ENCODE peak calls at places on chromosome 13, in eight cellular contexts. F is mucosa of descending colon; U is CD8-positive, alpha-beta T cell; Y is fibroblast of lung; W is fibroblast of pulmonary artery; X is choroid plexus epithelial cell; G is cardiac fibroblast; B is neural progenitor cell. Z is an unnamed sample.

GRCh38 chr13:42477588-42478190 is 96.3 kb upstream of the TNFSF11 start:
- DNase-seq in F (no peak), U (no peak), Y (no peak), W (no peak), X (peak; percentile 86), G (peak; percentile 25), B (no peak), Z (no peak)

GRCh38 chr13:113960276-113960948 is 13.5 kb downstream of the C13orf46 start:
- DNase-seq in F (peak; percentile 43), U (no peak), Y (no peak), W (no peak), X (no peak), G (no peak), B (no peak), Z (no peak)

GRCh38 chr13:114019367-114019766 is 45.5 kb upstream of the C13orf46 start:
- DNase-seq in F (no peak), U (peak; percentile 55), Y (no peak), W (no peak), X (no peak), G (no peak), B (peak; percentile 17), Z (no peak)

GRCh38 chr13:47288546-47288945 is 391.7 kb upstream of the HTR2A start:
- DNase-seq in F (no peak), U (no peak), Y (peak; percentile 68), W (no peak), X (no peak), G (no peak), B (no peak), Z (no peak)

GRCh38 chr13:112245959-112246358 is 130.2 kb upstream of the SPACA7 start:
- DNase-seq in F (no peak), U (no peak), Y (no peak), W (no peak), X (no peak), G (no peak), B (no peak), Z (no peak)

GRCh38 chr13:74064805-74065204 is 69.4 kb downstream of the KLF12 start:
- DNase-seq in F (no peak), U (no peak), Y (peak; percentile 26), W (no peak), X (no peak), G (no peak), B (no peak), Z (no peak)

GRCh38 chr13:78632956-78633355 is 26.0 kb downstream of the OBI1 start:
- DNase-seq in F (no peak), U (no peak), Y (peak; percentile 80), W (no peak), X (no peak), G (no peak), B (no peak), Z (no peak)

GRCh38 chr13:112700291-112701060 is 10.6 kb downstream of the ATP11A start:
- DNase-seq in F (no peak), U (no peak), Y (no peak), W (no peak), X (no peak), G (no peak), B (no peak), Z (no peak)

GRCh38 chr13:84446972-84447700 is 564.9 kb upstream of the SLITRK1 start:
- DNase-seq in F (no peak), U (no peak), Y (peak; percentile 14), W (peak; percentile 19), X (peak; percentile 91), G (peak; percentile 3), B (no peak), Z (no peak)

DNA sequence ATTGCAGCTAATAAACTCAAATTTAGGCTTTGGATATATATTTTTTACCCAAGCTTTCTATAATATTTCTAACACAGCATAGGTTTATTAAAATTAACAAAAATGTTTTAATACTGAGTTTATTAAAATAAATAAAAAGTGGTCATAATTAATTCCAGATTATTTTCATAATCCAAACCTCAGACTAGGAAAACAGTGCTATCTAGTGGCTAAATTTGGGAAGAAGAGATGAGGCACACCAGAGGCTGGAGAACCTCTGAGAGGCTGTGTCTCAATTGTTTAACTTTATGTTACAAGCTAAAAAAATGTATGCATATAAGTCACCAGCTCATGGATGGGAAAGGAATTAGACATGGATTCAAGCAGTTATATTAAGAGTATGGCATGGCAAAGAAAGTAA is 392.5 kb downstream of the DIAPH3 start:
- DNase-seq in F (no peak), U (no peak), Y (no peak), W (peak; percentile 47), X (peak; percentile 59), G (peak; percentile 48), B (peak; percentile 20), Z (peak; percentile 66)
- TF ChIP-seq CTCF in F (no peak), U (no peak), Y (peak; percentile 74), W (peak; percentile 79), X (peak; percentile 80), G (peak; percentile 66), B (peak; percentile 66), Z (peak; percentile 79)

DNA sequence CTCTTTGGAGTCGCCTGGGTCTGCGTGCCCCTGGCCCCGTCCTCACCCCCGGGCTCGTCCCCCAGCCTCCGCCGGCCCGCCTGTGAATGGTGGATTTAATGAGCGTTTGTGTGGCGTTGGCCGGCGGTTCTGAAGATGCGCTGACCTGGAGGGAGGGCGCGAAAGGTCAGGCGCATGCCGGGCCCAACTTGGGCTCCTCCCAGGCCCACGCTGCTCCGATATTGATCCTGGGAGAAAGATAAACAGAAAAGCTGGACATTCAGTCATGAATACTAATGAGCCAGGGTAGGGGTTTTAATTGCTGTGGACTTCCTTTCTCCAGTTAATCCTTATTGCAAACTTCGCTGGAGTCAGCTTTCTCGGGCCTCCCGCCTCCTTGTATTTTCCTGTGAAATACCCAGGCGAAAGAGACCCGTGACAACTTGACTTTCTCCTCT is 10.2 kb downstream of the ZIC2 start:
- DNase-seq in F (no peak), U (no peak), Y (no peak), W (no peak), X (peak; percentile 58), G (no peak), B (peak; percentile 83), Z (no peak)
- H3K4me3 ChIP-seq in F (no peak overlapping the region), U (no peak overlapping the region), Y (no peak overlapping the region), W (no peak overlapping the region), X (peak overlapping the region; percentile 17), G (no peak overlapping the region), B (peak overlapping the region; percentile 35), Z (no peak overlapping the region)

GRCh38 chr13:50241479-50241878 is 226.2 kb downstream of the KCNRG start:
- DNase-seq in F (no peak), U (no peak), Y (no peak), W (peak; percentile 3), X (peak; percentile 85), G (no peak), B (no peak), Z (no peak)
- TF ChIP-seq CTCF in F (no peak), U (no peak), Y (no peak), W (no peak), X (no peak), G (no peak), B (no peak), Z (no peak)

GRCh38 chr13:62512194-62513141 is 1096.8 kb upstream of the PCDH20 start:
- DNase-seq in F (peak; percentile 39), U (no peak), Y (peak; percentile 1), W (peak; percentile 33), X (peak; percentile 65), G (peak; percentile 23), B (peak; percentile 69), Z (no peak)
- H3K4me3 ChIP-seq in F (no peak overlapping the region), U (no peak overlapping the region), Y (no peak overlapping the region), W (no peak overlapping the region), X (no peak overlapping the region), G (no peak overlapping the region), B (no peak overlapping the region), Z (no peak overlapping the region)